ENCODE peak calls at places on chromosomes 4 and X, in nine cellular contexts. N is fibroblast of pulmonary artery, Y is right lobe of liver, M is K562, D is PC-3, B is LNCaP clone FGC, A is endodermal cell, L is esophagus squamous epithelium, E is thoracic aorta. P is an unnamed sample.

GRCh38 chr4:40887690-40888089 is 137.9 kb downstream of the NSUN7 start:
- DNase-seq in D (no peak), M (no peak), Y (no peak), A (no peak), B (no peak), E (no peak), L (no peak), N (peak), P (no peak)

GRCh38 chr4:52788806-52789205 is 37.6 kb upstream of the ERVMER34-1 start:
- DNase-seq in B (no peak), D (no peak), N (no peak), A (peak), E (no peak), L (no peak), M (no peak), Y (no peak), P (no peak)

GRCh38 chr4:142781114-142781513 is 65.0 kb downstream of the INPP4B start:
- DNase-seq in L (no peak), E (no peak), N (peak), M (no peak), B (no peak), D (peak), A (no peak), Y (no peak), P (no peak)

GRCh38 chrX:153632612-153632980 is 14.4 kb upstream of the DUSP9 start:
- DNase-seq in E (no peak), L (no peak), B (no peak), Y (peak), D (no peak), A (no peak), M (no peak), N (no peak), P (no peak)

GRCh38 chrX:17687648-17688047 is 49.6 kb upstream of the SCML1 start:
- DNase-seq in L (no peak), B (no peak), E (no peak), A (no peak), M (no peak), D (no peak), Y (no peak), N (no peak), P (no peak)

GRCh38 chrX:153598541-153599191 is at the start of gene CCNQ:
- DNase-seq in B (no peak), M (peak), A (peak), N (peak), E (no peak), L (no peak), D (peak), Y (peak), P (peak)

GRCh38 chrX:56232221-56233082 is at the start of gene KLF8:
- DNase-seq in E (peak), A (peak), M (peak), Y (no peak), N (no peak), L (no peak), B (no peak), D (no peak), P (peak)

GRCh38 chrX:138917781-138918180 is 206.3 kb upstream of the FGF13 start:
- DNase-seq in E (no peak), D (peak), B (no peak), N (peak), A (no peak), Y (no peak), M (no peak), L (no peak), P (no peak)

GRCh38 chr4:55927776-55928437 is 20.8 kb upstream of the CEP135 start:
- DNase-seq in B (no peak), L (no peak), D (no peak), A (no peak), Y (no peak), E (no peak), M (no peak), N (no peak), P (no peak)

GRCh38 chrX:20015422-20015821 is 24.6 kb upstream of the BCLAF3 start:
- DNase-seq in Y (no peak), B (no peak), N (no peak), A (no peak), D (no peak), M (no peak), L (no peak), E (no peak), P (no peak)

GRCh38 chr4:8589831-8590545 is 2.6 kb upstream of the CPZ start:
- DNase-seq in A (no peak), L (no peak), D (no peak), Y (no peak), E (no peak), M (no peak), N (no peak), B (no peak), P (peak)

GRCh38 chr4:132123870-132124623 is 1025.0 kb upstream of the PCDH10 start:
- DNase-seq in A (peak), E (no peak), Y (no peak), M (no peak), L (no peak), N (peak), D (no peak), B (peak), P (no peak)

GRCh38 chrX:39779952-39780783 is 317.6 kb downstream of the BCOR start:
- DNase-seq in A (peak), Y (no peak), N (no peak), E (no peak), D (no peak), L (no peak), M (no peak), B (no peak), P (no peak)

GRCh38 chrX:112521658-112522057 is 158.1 kb downstream of the LHFPL1 start:
- DNase-seq in N (no peak), B (no peak), D (no peak), L (no peak), A (no peak), M (no peak), Y (no peak), E (no peak), P (no peak)

GRCh38 chr4:142396279-142396678 is 449.8 kb downstream of the INPP4B start:
- DNase-seq in D (peak), L (no peak), A (no peak), E (no peak), N (peak), M (no peak), B (no peak), Y (no peak), P (no peak)

GRCh38 chr4:1126506-1126905 is 13.1 kb upstream of the RNF212 start:
- DNase-seq in Y (no peak), M (no peak), E (no peak), A (no peak), L (no peak), N (peak), D (no peak), B (no peak), P (no peak)

GRCh38 chr4:2182981-2183380 is 58.9 kb downstream of the HAUS3 start:
- DNase-seq in A (no peak), B (no peak), L (no peak), D (no peak), E (no peak), M (no peak), Y (no peak), N (peak), P (no peak)

GRCh38 chr4:161522031-161522430 is 641.8 kb downstream of the FSTL5 start:
- DNase-seq in N (peak), Y (no peak), M (no peak), D (no peak), E (no peak), L (no peak), B (peak), A (no peak), P (no peak)

GRCh38 chr4:107978716-107979451 is 10.8 kb upstream of the HADH start:
- DNase-seq in A (no peak), D (no peak), N (no peak), M (no peak), E (no peak), L (no peak), Y (no peak), B (no peak), P (no peak)

GRCh38 chrX:17039826-17040225 is 93.4 kb downstream of the REPS2 start:
- DNase-seq in L (no peak), D (peak), Y (no peak), N (peak), E (no peak), B (no peak), A (no peak), M (no peak), P (no peak)

DNA sequence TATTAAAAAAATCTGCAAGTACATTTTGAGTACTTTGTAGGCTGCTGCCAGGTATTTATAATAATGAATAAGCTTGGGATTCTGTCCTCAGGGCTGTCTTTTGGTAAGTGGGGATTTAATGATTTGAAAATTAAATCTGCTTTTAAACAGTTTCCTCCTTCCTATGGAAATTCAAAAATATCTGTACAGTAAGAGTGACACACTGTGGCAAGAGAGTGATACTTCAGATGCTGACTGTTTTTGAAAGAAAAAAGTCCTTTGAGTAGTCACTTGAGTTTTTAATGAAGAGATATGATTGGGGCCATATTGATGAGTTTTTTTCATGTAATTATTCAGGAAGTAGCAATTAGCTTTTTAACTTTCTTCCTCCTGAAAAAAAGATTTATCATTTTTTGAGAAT is 49.2 kb downstream of the SMARCAD1 start:
- DNase-seq in M (no peak), N (peak), L (no peak), Y (no peak), A (no peak), E (no peak), B (no peak), D (peak), P (no peak)
- TF ChIP-seq CTCF in M (no peak), N (peak), L (no peak), Y (no peak), A (peak), E (no peak), B (peak), D (peak), P (no peak)

GRCh38 chrX:71815906-71816156 is 52.7 kb downstream of the CXorf49B start:
- DNase-seq in N (no peak), E (no peak), D (no peak), Y (peak), B (no peak), M (no peak), A (no peak), L (no peak), P (no peak)
- H3K4me3 ChIP-seq in N (no peak), E (no peak), D (no peak), Y (no peak), B (no peak), M (no peak), A (no peak), L (no peak), P (no peak)

GRCh38 chr4:87339440-87339839 is 16.8 kb upstream of the HSD17B13 start:
- DNase-seq in D (no peak), A (no peak), B (no peak), M (no peak), E (no peak), Y (no peak), N (no peak), L (no peak), P (no peak)
- TF ChIP-seq CTCF in D (no peak), A (no peak), B (no peak), M (no peak), E (no peak), Y (no peak), N (no peak), L (no peak), P (no peak)

DNA sequence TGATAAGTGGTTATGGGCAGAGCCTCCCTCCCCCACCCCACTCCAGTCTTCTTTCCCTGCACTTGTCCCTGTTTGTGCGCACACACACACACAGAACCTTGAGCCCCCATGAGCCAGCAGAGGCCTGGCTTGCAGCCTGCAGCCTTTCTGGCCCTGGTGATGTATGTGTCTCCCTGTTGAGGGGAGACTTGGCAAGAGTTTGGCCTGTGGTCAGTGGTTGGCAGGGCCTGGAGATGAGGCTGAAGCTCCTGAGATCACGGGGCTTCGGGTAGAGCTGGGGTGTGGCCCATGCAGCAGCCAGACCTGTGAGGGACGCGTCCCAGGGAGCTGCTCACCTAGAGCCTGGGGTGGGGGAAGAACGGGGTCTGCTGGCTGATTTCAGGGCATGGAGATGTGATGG is 2.3 kb downstream of the GPR173 start:
- DNase-seq in D (no peak), A (no peak), B (no peak), N (no peak), E (no peak), Y (no peak), L (no peak), M (no peak), P (no peak)
- H3K4me3 ChIP-seq in D (no peak), A (no peak), B (no peak), N (peak), E (no peak), Y (no peak), L (no peak), M (no peak), P (no peak)

GRCh38 chr4:42296196-42296595 is 101.1 kb upstream of the SHISA3 start:
- DNase-seq in E (no peak), A (no peak), N (peak), L (no peak), M (no peak), Y (no peak), D (peak), B (no peak), P (no peak)
- TF ChIP-seq CTCF in E (no peak), A (no peak), N (peak), L (no peak), M (no peak), Y (no peak), D (peak), B (no peak), P (no peak)

DNA sequence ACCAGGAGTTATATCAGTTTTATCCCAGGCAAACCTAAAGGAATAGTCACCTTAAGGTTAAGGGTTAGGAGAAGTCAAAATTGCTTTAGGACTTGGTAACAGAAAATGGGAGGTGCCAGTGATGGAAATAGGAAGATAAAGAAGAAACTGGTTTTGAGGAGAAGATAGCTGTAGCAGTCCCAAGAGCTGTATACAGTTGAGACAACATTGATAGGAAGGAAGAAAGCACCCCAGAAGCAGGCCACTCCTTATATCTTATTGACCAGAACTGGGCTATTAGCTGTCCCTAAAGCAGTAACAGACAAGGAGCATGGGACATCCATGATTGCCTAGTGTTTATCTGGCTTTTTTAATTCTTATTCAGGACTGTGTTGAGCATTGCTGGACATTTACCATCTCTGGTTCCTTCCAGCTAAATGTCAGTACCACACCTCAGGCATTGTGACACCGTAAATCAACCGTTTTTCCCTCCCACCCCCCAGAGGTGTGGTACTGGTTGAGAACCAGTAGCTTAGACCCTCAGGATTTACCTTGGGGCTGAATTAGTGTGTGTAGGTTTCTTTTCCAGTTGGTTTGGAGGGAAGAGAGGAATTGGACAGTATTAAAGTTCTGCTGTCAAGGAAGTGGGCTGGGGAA is 2.0 kb upstream of the PGRMC2 start:
- DNase-seq in M (no peak), B (no peak), L (no peak), N (no peak), D (no peak), E (no peak), Y (no peak), A (no peak), P (no peak)
- H3K4me3 ChIP-seq in M (peak), B (no peak), L (no peak), N (no peak), D (no peak), E (no peak), Y (no peak), A (peak), P (no peak)

GRCh38 chr4:185317880-185318279 is 77.8 kb downstream of the LRP2BP start:
- DNase-seq in A (no peak), N (no peak), B (no peak), E (no peak), D (no peak), M (no peak), Y (no peak), L (no peak), P (no peak)
- TF ChIP-seq CTCF in A (peak), N (no peak), B (no peak), E (no peak), D (no peak), M (peak), Y (no peak), L (no peak), P (no peak)

DNA sequence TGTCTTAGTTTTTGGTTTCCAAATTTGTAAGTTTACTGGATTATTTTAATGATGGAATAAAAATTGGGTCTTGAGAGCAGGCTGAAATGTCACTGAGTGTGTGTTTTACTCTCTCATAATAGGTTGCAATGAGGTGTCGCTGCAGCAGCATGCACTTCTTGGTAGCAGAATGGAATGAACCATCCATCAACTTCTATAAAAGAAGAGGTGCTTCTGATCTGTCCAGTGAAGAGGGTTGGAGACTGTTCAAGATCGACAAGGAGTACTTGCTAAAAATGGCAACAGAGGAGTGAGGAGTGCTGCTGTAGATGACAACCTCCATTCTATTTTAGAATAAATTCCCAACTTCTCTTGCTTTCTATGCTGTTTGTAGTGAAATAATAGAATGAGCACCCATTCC is 2.6 kb downstream of the SAT1 start:
- DNase-seq in D (no peak), A (no peak), B (no peak), E (no peak), L (no peak), M (no peak), N (peak), Y (no peak), P (no peak)
- H3K4me3 ChIP-seq in D (peak), A (no peak), B (no peak), E (peak), L (peak), M (no peak), N (peak), Y (no peak), P (peak)

GRCh38 chr4:54930226-54930625 is 195.2 kb downstream of the KDR start:
- DNase-seq in D (peak), Y (no peak), M (no peak), B (no peak), L (no peak), E (no peak), A (no peak), N (peak), P (no peak)

GRCh38 chr4:54929459-54929858 is 195.9 kb downstream of the KDR start:
- DNase-seq in E (no peak), N (peak), A (no peak), Y (no peak), M (no peak), L (no peak), B (no peak), D (no peak), P (no peak)

DNA sequence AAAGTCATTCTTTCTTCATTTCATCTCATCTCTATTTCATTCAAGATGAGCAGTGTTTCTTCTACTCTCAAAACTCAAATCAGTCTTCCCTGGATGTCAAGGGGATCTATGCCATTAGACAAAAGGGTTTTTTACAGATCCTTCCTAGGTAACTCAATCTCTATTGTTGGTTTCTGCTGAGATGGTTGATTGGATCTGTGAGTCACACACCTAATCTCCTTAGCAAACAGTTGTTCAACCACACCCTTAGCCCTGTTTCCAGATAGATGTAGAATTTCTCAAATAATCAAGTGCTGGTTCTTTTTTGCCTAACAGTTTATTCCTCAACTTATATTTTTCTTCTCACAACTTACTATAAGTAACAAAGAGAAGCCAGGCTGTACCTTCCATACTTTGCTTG is 200.5 kb downstream of the KDR start:
- DNase-seq in L (no peak), E (no peak), D (peak), B (no peak), A (no peak), M (no peak), Y (no peak), N (no peak), P (no peak)
- TF ChIP-seq CTCF in L (no peak), E (no peak), D (no peak), B (no peak), A (no peak), M (no peak), Y (no peak), N (no peak), P (no peak)

P was measured in psoas muscle.